ENCODE peak calls at places on chromosomes 7 and 10, in ten cellular contexts. Y is A549; Q is CD8-positive, alpha-beta T cell; A is neural progenitor cell; E is left ventricle myocardium inferior; F is HCT116; Z is heart left ventricle; M is adrenal gland; U is spleen; S is vagina. B is an unnamed sample.

GRCh38 chr10:92125169-92125543 is 165.7 kb downstream of the CPEB3 start:
- DNase-seq in M (no peak), Y (no peak), Q (no peak), F (no peak), Z (peak; percentile 19), U (no peak), A (no peak), E (no peak), S (no peak), B (no peak)

GRCh38 chr7:107998150-107998549 is 4.8 kb downstream of the LAMB1 start:
- DNase-seq in Q (no peak), U (no peak), A (no peak), S (no peak), M (no peak), Z (no peak), E (no peak), F (no peak), Y (no peak), B (no peak)

GRCh38 chr7:87567052-87567451 is 33.6 kb downstream of the ABCB1 start:
- DNase-seq in Y (no peak), Q (no peak), U (no peak), S (no peak), Z (no peak), A (no peak), M (no peak), F (no peak), E (no peak), B (no peak)

GRCh38 chr7:95865716-95866371 is 93.5 kb downstream of the DYNC1I1 start:
- DNase-seq in Y (no peak), U (no peak), E (no peak), F (peak; percentile 7), A (peak; percentile 70), Z (no peak), S (no peak), Q (no peak), M (no peak), B (no peak)

GRCh38 chr7:92769844-92770243 is 66.5 kb downstream of the CDK6 start:
- DNase-seq in U (no peak), A (no peak), Q (no peak), F (no peak), Z (no peak), Y (no peak), E (no peak), S (no peak), M (no peak), B (no peak)

GRCh38 chr7:54802114-54802513 is 43.1 kb upstream of the SEC61G start:
- DNase-seq in S (no peak), E (no peak), U (no peak), Y (no peak), M (no peak), Q (no peak), A (no peak), Z (no peak), F (no peak), B (no peak)

GRCh38 chr10:76543655-76544054 is 1094.0 kb downstream of the KCNMA1 start:
- DNase-seq in Y (no peak), E (no peak), S (no peak), F (no peak), M (no peak), A (no peak), U (no peak), Z (no peak), Q (no peak), B (no peak)

GRCh38 chr10:127243490-127244272 is 47.3 kb upstream of the INSYN2A start:
- DNase-seq in M (peak; percentile 30), F (peak; percentile 39), U (no peak), E (no peak), Y (peak; percentile 57), Z (no peak), A (peak; percentile 75), S (no peak), Q (peak; percentile 9), B (no peak)

GRCh38 chr10:63375859-63376258 is 89.9 kb downstream of the JMJD1C start:
- DNase-seq in A (no peak), Y (no peak), U (no peak), F (no peak), S (no peak), E (no peak), M (no peak), Q (no peak), Z (no peak), B (no peak)

GRCh38 chr10:129888784-129889616 is 75.1 kb downstream of the EBF3 start:
- DNase-seq in F (no peak), S (no peak), Z (peak; percentile 72), E (peak; percentile 71), Q (peak; percentile 9), M (peak; percentile 21), U (no peak), Y (peak; percentile 64), A (peak; percentile 80), B (no peak)

GRCh38 chr7:112122835-112123234 is 83.4 kb downstream of the DOCK4 start:
- DNase-seq in S (no peak), E (no peak), Q (no peak), M (no peak), Y (no peak), F (no peak), Z (no peak), A (no peak), U (no peak), B (no peak)

GRCh38 chr10:68301790-68302502 is 29.9 kb upstream of the HNRNPH3 start:
- DNase-seq in Q (no peak), Z (no peak), U (no peak), E (no peak), F (peak; percentile 49), S (no peak), M (no peak), Y (peak; percentile 53), A (peak; percentile 31), B (no peak)

GRCh38 chr7:142868188-142868811 is 13.4 kb downstream of the EPHB6 start:
- DNase-seq in Q (no peak), M (no peak), Z (no peak), S (peak; percentile 85), U (no peak), F (no peak), E (no peak), Y (no peak), A (no peak), B (no peak)

GRCh38 chr7:106693659-106694353 is 32.8 kb upstream of the CCDC71L start:
- DNase-seq in Z (no peak), F (no peak), E (no peak), M (no peak), U (no peak), Y (no peak), A (no peak), S (no peak), Q (no peak), B (no peak)

DNA sequence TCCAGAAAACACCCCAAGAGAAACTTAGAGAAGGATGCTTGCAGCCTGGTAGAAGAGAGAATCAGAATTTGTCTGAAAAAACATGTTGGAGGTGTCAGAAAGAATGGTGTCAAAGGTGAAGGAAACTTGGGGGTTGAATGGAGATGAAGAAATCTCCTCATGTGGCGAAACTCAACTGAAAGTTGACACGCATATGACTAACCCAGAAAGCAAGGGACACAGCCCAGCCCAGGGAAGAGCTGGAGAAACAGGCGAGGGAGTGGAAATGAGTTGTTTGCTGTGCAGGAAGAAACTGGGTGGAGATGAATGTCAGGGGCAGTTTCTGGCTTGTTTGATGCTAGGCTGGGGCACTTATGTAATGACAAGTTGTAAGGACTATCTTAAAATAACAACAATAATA is 57.2 kb downstream of the MAP3K8 start:
- DNase-seq in E (no peak), A (no peak), S (no peak), Z (no peak), M (peak; percentile 33), Y (no peak), Q (no peak), F (no peak), U (no peak), B (no peak)
- H3K4me3 ChIP-seq in E (no peak overlapping the region), A (no peak overlapping the region), S (no peak overlapping the region), Z (no peak overlapping the region), M (no peak overlapping the region), Y (no peak overlapping the region), Q (no peak overlapping the region), F (no peak overlapping the region), U (no peak overlapping the region), B (no peak overlapping the region)

GRCh38 chr10:5018150-5018549 is 14.5 kb upstream of the AKR1C2 start:
- DNase-seq in E (no peak), Z (no peak), U (no peak), Q (no peak), Y (no peak), S (no peak), M (no peak), A (no peak), F (no peak), B (no peak)
- TF ChIP-seq CTCF in E (no peak), Z (no peak), U (no peak), Q (no peak), Y (no peak), S (no peak), M (no peak), A (no peak), F (no peak), B (no peak)

GRCh38 chr10:72981882-72982529 is 27.4 kb upstream of the PLA2G12B start:
- DNase-seq in Z (no peak), F (no peak), E (no peak), Q (no peak), Y (no peak), S (no peak), U (no peak), M (no peak), A (no peak), B (no peak)

GRCh38 chr10:72980348-72980747 is 25.7 kb upstream of the PLA2G12B start:
- DNase-seq in Z (no peak), A (no peak), M (no peak), Y (no peak), F (no peak), E (no peak), S (no peak), Q (no peak), U (no peak), B (no peak)

GRCh38 chr10:72979709-72980108 is 25.1 kb upstream of the PLA2G12B start:
- DNase-seq in M (no peak), F (no peak), A (no peak), Z (no peak), E (no peak), Y (no peak), U (no peak), Q (no peak), S (no peak), B (no peak)

GRCh38 chr10:72981028-72981881 is 26.6 kb upstream of the PLA2G12B start:
- DNase-seq in U (no peak), E (no peak), Z (no peak), A (no peak), M (no peak), Y (no peak), S (no peak), Q (no peak), F (no peak), B (no peak)

GRCh38 chr10:72976886-72977285 is 22.3 kb upstream of the PLA2G12B start:
- DNase-seq in M (no peak), Y (no peak), Z (no peak), A (no peak), E (no peak), S (no peak), U (no peak), F (no peak), Q (no peak), B (no peak)
- H3K9me3 ChIP-seq in M (peaks cover 15% of the 10 kb centered on the region), Y (peaks cover 62% of the 10 kb centered on the region), Z (peaks cover 51% of the 10 kb centered on the region), A (peaks cover 11% of the 10 kb centered on the region), E (peaks cover 63% of the 10 kb centered on the region), S (no peaks in the 10 kb centered on the region), U (peaks cover 66% of the 10 kb centered on the region), F (peaks cover 12% of the 10 kb centered on the region), Q (no peaks in the 10 kb centered on the region), B (peaks cover 10% of the 10 kb centered on the region)

DNA sequence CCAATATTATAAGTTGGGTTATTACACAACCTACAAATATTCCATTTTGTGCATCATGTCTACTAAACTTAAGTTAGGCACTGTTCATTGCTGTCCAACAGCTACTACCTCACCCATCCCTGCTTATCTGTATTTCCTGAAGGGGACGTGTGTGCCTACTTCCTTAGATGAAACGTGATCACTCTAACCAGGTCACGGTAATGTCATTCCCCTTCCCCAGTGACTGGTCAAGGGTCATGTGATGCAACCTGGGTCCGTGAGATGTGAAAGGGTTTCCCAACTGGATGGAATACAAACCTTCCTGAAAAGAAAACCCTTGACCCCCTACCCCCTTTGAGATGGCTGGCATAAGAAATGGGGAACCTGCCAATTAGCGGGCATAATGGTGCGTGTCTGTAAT is 1.6 kb upstream of the NSMCE4A start:
- DNase-seq in Q (no peak), F (no peak), U (no peak), Z (no peak), S (no peak), E (no peak), Y (no peak), M (no peak), A (no peak), B (no peak)
- H3K4me3 ChIP-seq in Q (no peak overlapping the region), F (no peak overlapping the region), U (no peak overlapping the region), Z (no peak overlapping the region), S (no peak overlapping the region), E (no peak overlapping the region), Y (no peak overlapping the region), M (no peak overlapping the region), A (no peak overlapping the region), B (no peak overlapping the region)